ENCODE peak calls at places on chromosomes 1 and 21, in six cellular contexts. I, F, Q, K, W and Y are unnamed samples.

GRCh38 chr1:1164701-1165451 is 8.8 kb upstream of the TTLL10 start:
- DNase-seq in Q (no peak), K (no peak), W (no peak), I (no peak), F (no peak), Y (no peak)

GRCh38 chr1:17005365-17005740 is 6.4 kb downstream of the ATP13A2 start:
- DNase-seq in I (no peak), F (no peak), Q (no peak), K (no peak), W (no peak), Y (no peak)

GRCh38 chr1:59061876-59062275 is 235.0 kb upstream of the FGGY start:
- DNase-seq in I (no peak), K (no peak), Q (no peak), W (peak; percentile 99), F (no peak), Y (peak; percentile 92)

GRCh38 chr1:228095938-228096337 is 7.2 kb downstream of the C1orf35 start:
- DNase-seq in Q (no peak), W (no peak), K (no peak), F (peak; percentile 1), I (no peak), Y (no peak)

GRCh38 chr1:53182688-53183276 is 13.8 kb upstream of the CPT2 start:
- DNase-seq in F (no peak), W (no peak), Q (no peak), I (no peak), K (no peak), Y (no peak)

GRCh38 chr1:1777950-1778826 is at the start of gene NADK:
- DNase-seq in K (no peak), W (peak; percentile 63), I (peak; percentile 70), Q (peak; percentile 67), F (peak; percentile 71), Y (peak; percentile 32)

GRCh38 chr21:44846485-44847260 is 26.8 kb downstream of the PTTG1IP start:
- DNase-seq in Q (peak; percentile 28), K (no peak), W (peak; percentile 56), I (no peak), F (no peak), Y (peak; percentile 64)

GRCh38 chr1:182293119-182293589 is 98.4 kb downstream of the GLUL start:
- DNase-seq in K (no peak), W (no peak), Q (no peak), F (no peak), I (no peak), Y (no peak)

GRCh38 chr1:64687725-64688285 is 57.1 kb upstream of the RAVER2 start:
- DNase-seq in I (no peak), W (peak; percentile 62), Q (no peak), K (no peak), F (no peak), Y (peak; percentile 37)

GRCh38 chr21:38492002-38492401 is 6.3 kb downstream of the ERG start:
- DNase-seq in Q (no peak), W (no peak), K (no peak), F (no peak), I (no peak), Y (no peak)

GRCh38 chr1:115880981-115881672 is 40.2 kb upstream of the NHLH2 start:
- DNase-seq in K (no peak), I (no peak), F (no peak), Q (no peak), W (no peak), Y (no peak)

GRCh38 chr21:34202553-34203332 is 129.4 kb downstream of the MRPS6 start:
- DNase-seq in K (no peak), W (peak; percentile 32), I (no peak), Q (no peak), F (no peak), Y (peak; percentile 25)

GRCh38 chr1:211589782-211590721 is 11.1 kb upstream of the SLC30A1 start:
- DNase-seq in K (no peak), Q (no peak), I (no peak), W (peak; percentile 87), F (no peak), Y (peak; percentile 66)

GRCh38 chr1:174999926-175000696 is at the start of gene CACYBP:
- DNase-seq in W (peak; percentile 34), F (no peak), Q (no peak), I (peak; percentile 66), K (no peak), Y (peak; percentile 38)

GRCh38 chr1:236895665-236896387 is 100.7 kb downstream of the MTR start:
- DNase-seq in F (no peak), I (no peak), Q (no peak), W (no peak), K (no peak), Y (no peak)

GRCh38 chr1:107510347-107510746 is 369.5 kb downstream of the NTNG1 start:
- DNase-seq in F (no peak), W (no peak), K (no peak), Q (no peak), I (no peak), Y (no peak)

GRCh38 chr1:75732703-75733102 is 8.2 kb downstream of the ACADM start:
- DNase-seq in I (no peak), K (no peak), Q (no peak), F (no peak), W (no peak), Y (peak; percentile 22)